ENCODE peak calls at places on chromosomes 11 and 22, in seven cellular contexts. W is mammary epithelial cell, E is psoas muscle, Z is foreskin fibroblast, S is mesothelial cell of epicardium, U is upper lobe of right lung, Y is uterus. D is an unnamed sample.

GRCh38 chr11:100984668-100985067 is 144.9 kb downstream of the PGR start:
- DNase-seq in Y (no peak), Z (no peak), U (no peak), S (no peak), E (no peak), W (no peak), D (no peak)

GRCh38 chr11:69105431-69106123 is 50.2 kb upstream of the SMIM38 start:
- DNase-seq in U (no peak), S (no peak), E (peak), Z (no peak), W (no peak), Y (no peak), D (no peak)

GRCh38 chr11:68327586-68328370 is 15.4 kb downstream of the LRP5 start:
- DNase-seq in Y (no peak), U (no peak), W (no peak), Z (no peak), E (no peak), S (no peak), D (no peak)

GRCh38 chr22:35894937-35895708 is 133.5 kb downstream of the RBFOX2 start:
- DNase-seq in S (no peak), U (no peak), Z (peak), W (peak), E (no peak), Y (peak), D (no peak)

GRCh38 chr11:75823415-75823814 is 8.4 kb downstream of the UVRAG start:
- DNase-seq in S (no peak), E (no peak), U (no peak), W (no peak), Z (no peak), Y (no peak), D (no peak)

GRCh38 chr11:65280646-65281045 is 18.9 kb downstream of the POLA2 start:
- DNase-seq in U (peak), Y (no peak), E (no peak), Z (no peak), S (no peak), W (no peak), D (no peak)

GRCh38 chr11:107731911-107732310 is 20.1 kb upstream of the SLN start:
- DNase-seq in E (no peak), W (no peak), S (no peak), Y (no peak), Z (no peak), U (no peak), D (no peak)

GRCh38 chr11:116928102-116928777 is 90.8 kb upstream of the APOA1 start:
- DNase-seq in U (no peak), S (no peak), W (no peak), E (no peak), Z (no peak), Y (no peak), D (no peak)

GRCh38 chr22:19880786-19881569 is 26.3 kb upstream of the GNB1L start:
- DNase-seq in U (peak), Y (peak), S (peak), Z (peak), W (peak), E (peak), D (peak)

GRCh38 chr11:75811485-75811884 is 3.5 kb upstream of the UVRAG start:
- DNase-seq in Y (no peak), E (no peak), Z (no peak), S (no peak), W (no peak), U (no peak), D (no peak)

GRCh38 chr22:45867118-45867905 is 109.7 kb downstream of the WNT7B start:
- DNase-seq in E (peak), Y (peak), S (peak), Z (no peak), W (no peak), U (peak), D (peak)
- TF ChIP-seq CTCF in E (peak), Y (no peak), S (no peak), Z (peak), W (peak), U (peak), D (peak)

DNA sequence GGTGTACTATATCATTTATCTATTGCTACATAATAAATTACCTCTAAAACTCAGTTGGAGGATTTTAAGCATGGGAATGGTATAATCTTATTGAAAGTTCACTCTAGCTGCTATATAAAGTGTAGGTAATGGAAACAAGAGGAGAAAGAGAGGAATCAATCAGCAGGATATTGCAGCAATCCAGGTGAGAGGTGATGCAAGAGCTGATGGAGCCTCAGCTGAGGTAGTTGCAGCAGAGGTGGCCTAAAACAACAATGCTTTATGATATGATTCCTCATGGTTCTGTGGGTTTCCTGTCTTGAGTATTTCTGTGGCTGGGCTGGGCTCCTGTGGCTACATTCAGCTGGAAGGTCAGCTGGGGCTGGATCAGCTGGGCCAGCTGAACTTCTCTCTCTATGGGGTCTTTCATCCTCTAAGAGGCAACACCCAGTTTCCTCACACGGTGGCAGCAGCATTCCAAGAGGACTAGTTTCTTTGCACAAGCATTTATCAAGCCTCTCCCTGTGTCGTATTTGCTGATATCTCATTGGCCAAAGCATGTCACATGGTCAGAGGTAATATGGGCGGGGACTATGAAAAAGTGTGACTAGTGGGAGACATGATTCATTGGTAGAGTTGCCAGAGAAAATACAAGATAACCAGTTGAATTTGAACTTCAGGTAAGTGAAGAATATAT is 135.4 kb upstream of the LARGE1 start:
- DNase-seq in E (no peak), S (no peak), Z (no peak), Y (no peak), W (peak), U (no peak), D (no peak)
- TF ChIP-seq CTCF in E (no peak), S (no peak), Z (no peak), Y (no peak), W (no peak), U (no peak), D (peak)

GRCh38 chr22:33917744-33918406 is 2.4 kb downstream of the LARGE1 start:
- DNase-seq in Z (no peak), Y (no peak), U (no peak), W (no peak), E (no peak), S (no peak), D (no peak)
- TF ChIP-seq CTCF in Z (peak), Y (no peak), U (no peak), W (peak), E (peak), S (no peak), D (peak)

DNA sequence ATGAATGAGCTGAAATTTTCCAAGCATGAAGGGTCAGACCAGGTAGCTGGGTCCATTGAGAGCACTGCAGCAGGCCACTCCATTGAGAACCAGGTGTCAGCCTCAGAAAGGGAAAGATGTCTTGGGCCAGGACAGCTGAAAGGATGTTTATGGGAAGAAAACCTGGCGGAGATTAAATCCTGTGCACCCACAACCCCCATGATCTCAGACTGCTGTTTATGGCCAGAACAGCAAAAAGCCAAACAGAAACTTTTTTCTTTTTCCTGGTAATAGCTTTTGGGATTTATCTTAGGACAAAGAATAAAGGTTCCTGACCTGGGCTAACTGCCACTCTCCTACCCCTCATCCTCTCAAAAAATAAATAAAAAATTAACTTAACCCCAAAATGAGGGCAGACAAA is 612.4 kb downstream of the INSC start:
- DNase-seq in W (no peak), E (no peak), U (no peak), S (no peak), Y (no peak), Z (no peak), D (no peak)
- TF ChIP-seq CTCF in W (no peak), E (no peak), U (no peak), S (no peak), Y (no peak), Z (no peak), D (no peak)

D was measured in chondrocyte.